ENCODE peak calls at places on chromosomes 2 and 18, in four cellular contexts. U is upper lobe of left lung, F is spleen, W is heart left ventricle. J is an unnamed sample. For H3K4me1, the result is how much of the 10 kb centered on the place peaks cover.

GRCh38 chr2:149920389-149920788 is 332.8 kb upstream of the MMADHC start:
- DNase-seq in U (no peak), F (no peak), W (no peak), J (no peak)

GRCh38 chr2:239259603-239260298 is 141.1 kb downstream of the HDAC4 start:
- DNase-seq in W (no peak), U (peak), F (peak), J (no peak)

GRCh38 chr18:62521588-62521987 is 1.2 kb upstream of the ZCCHC2 start:
- DNase-seq in W (no peak), F (no peak), U (no peak), J (no peak)

GRCh38 chr2:31297751-31298150 is 63.8 kb downstream of the EHD3 start:
- DNase-seq in U (no peak), F (no peak), W (no peak), J (no peak)

GRCh38 chr2:234003972-234004617 is 46.4 kb upstream of the SPP2 start:
- DNase-seq in U (no peak), W (no peak), F (no peak), J (no peak)

GRCh38 chr2:238573065-238573778 is 146.5 kb downstream of the ASB1 start:
- DNase-seq in W (no peak), F (no peak), U (no peak), J (no peak)

GRCh38 chr2:168246483-168247340 is 683 bp downstream of the STK39 start:
- DNase-seq in U (peak), F (peak), W (peak), J (peak)

GRCh38 chr2:2189112-2189398 is 142.0 kb downstream of the MYT1L start:
- DNase-seq in W (no peak), F (no peak), U (no peak), J (no peak)

GRCh38 chr2:42928692-42929576 is 136.6 kb upstream of the HAAO start:
- DNase-seq in U (no peak), F (no peak), W (no peak), J (no peak)

GRCh38 chr2:218853766-218854165 is 5.8 kb upstream of the WNT6 start:
- DNase-seq in U (no peak), W (no peak), F (peak), J (no peak)

GRCh38 chr2:64021578-64021977 is 2.4 kb upstream of the VPS54 start:
- DNase-seq in U (no peak), W (no peak), F (no peak), J (no peak)

GRCh38 chr2:119644186-119644585 is 34.8 kb upstream of the TMEM177 start:
- DNase-seq in U (no peak), F (no peak), W (no peak), J (no peak)

GRCh38 chr2:161423351-161424178 is 7.5 kb downstream of the TBR1 start:
- DNase-seq in F (no peak), U (no peak), W (no peak), J (no peak)

GRCh38 chr18:74541703-74542555 is 7.6 kb downstream of the CNDP1 start:
- DNase-seq in U (peak), F (peak), W (no peak), J (no peak)

GRCh38 chr18:56380682-56381081 is 257.7 kb downstream of the TXNL1 start:
- DNase-seq in U (no peak), F (no peak), W (no peak), J (no peak)

GRCh38 chr2:221042926-221043325 is 529.2 kb downstream of the EPHA4 start:
- DNase-seq in U (no peak), F (no peak), W (no peak), J (no peak)

GRCh38 chr2:2758793-2759367 is 427.8 kb upstream of the MYT1L start:
- DNase-seq in U (no peak), W (no peak), F (peak), J (no peak)

GRCh38 chr2:231394201-231395141 is 1.0 kb upstream of the B3GNT7 start:
- DNase-seq in U (peak), F (no peak), W (no peak), J (no peak)

GRCh38 chr2:196333397-196333796 is 162.0 kb upstream of the STK17B start:
- DNase-seq in W (no peak), F (no peak), U (no peak), J (no peak)

GRCh38 chr2:233847248-233847898 is 7.0 kb downstream of the HJURP start:
- DNase-seq in U (no peak), F (no peak), W (no peak), J (no peak)

GRCh38 chr2:9378433-9379371 is 44.6 kb downstream of the ITGB1BP1 start:
- DNase-seq in U (peak), F (no peak), W (peak), J (no peak)

GRCh38 chr2:188695953-188696352 is 278.2 kb upstream of the COL3A1 start:
- DNase-seq in W (no peak), U (no peak), F (no peak), J (no peak)

GRCh38 chr2:181250691-181251090 is 206.5 kb upstream of the ITGA4 start:
- DNase-seq in W (no peak), F (no peak), U (no peak), J (no peak)

GRCh38 chr2:80374105-80374504 is 69.6 kb upstream of the LRRTM1 start:
- DNase-seq in U (no peak), F (no peak), W (no peak), J (no peak)

GRCh38 chr18:6807504-6808257 is 78.2 kb downstream of the ARHGAP28 start:
- DNase-seq in W (no peak), U (no peak), F (no peak), J (no peak)

GRCh38 chr2:40173276-40173675 is 278.6 kb downstream of the SLC8A1 start:
- DNase-seq in U (no peak), F (no peak), W (no peak), J (no peak)

GRCh38 chr18:79749251-79750191 is 48.2 kb upstream of the KCNG2 start:
- DNase-seq in F (peak), U (peak), W (no peak), J (no peak)

GRCh38 chr2:185608799-185609198 is 129.8 kb upstream of the FSIP2 start:
- DNase-seq in F (no peak), U (no peak), W (no peak), J (no peak)

GRCh38 chr2:183164111-183165015 is 40.1 kb downstream of the NUP35 start:
- DNase-seq in F (no peak), U (no peak), W (no peak), J (no peak)

GRCh38 chr18:57929922-57930321 is 114.1 kb upstream of the NEDD4L start:
- DNase-seq in F (no peak), W (no peak), U (no peak), J (no peak)

GRCh38 chr2:231717281-231718180 is 9.2 kb downstream of the PTMA start:
- DNase-seq in F (no peak), W (no peak), U (peak), J (no peak)

GRCh38 chr2:217953011-217953481 is 49.7 kb downstream of the TNS1 start:
- DNase-seq in U (no peak), W (peak), F (peak), J (no peak)

GRCh38 chr2:30731248-30731647 is 76.0 kb downstream of the CAPN13 start:
- DNase-seq in W (no peak), F (peak), U (no peak), J (no peak)

GRCh38 chr18:73409242-73409641 is 541.5 kb upstream of the NETO1 start:
- DNase-seq in U (no peak), F (no peak), W (no peak), J (no peak)

GRCh38 chr2:160918909-160919503 is 241.2 kb upstream of the TANK start:
- DNase-seq in F (peak), W (peak), U (peak), J (no peak)

GRCh38 chr18:51321696-51322095 is 124.2 kb upstream of the MEX3C start:
- DNase-seq in U (no peak), W (no peak), F (no peak), J (no peak)

GRCh38 chr2:100412866-100413265 is 4.6 kb downstream of the CHST10 start:
- DNase-seq in W (no peak), U (no peak), F (no peak), J (no peak)

GRCh38 chr2:100409461-100409860 is 8.0 kb downstream of the CHST10 start:
- DNase-seq in W (no peak), F (no peak), U (no peak), J (no peak)

GRCh38 chr2:100409975-100410647 is 7.4 kb downstream of the CHST10 start:
- DNase-seq in U (no peak), F (no peak), W (no peak), J (no peak)

GRCh38 chr2:100413586-100413985 is 3.9 kb downstream of the CHST10 start:
- DNase-seq in W (no peak), U (no peak), F (no peak), J (no peak)

DNA sequence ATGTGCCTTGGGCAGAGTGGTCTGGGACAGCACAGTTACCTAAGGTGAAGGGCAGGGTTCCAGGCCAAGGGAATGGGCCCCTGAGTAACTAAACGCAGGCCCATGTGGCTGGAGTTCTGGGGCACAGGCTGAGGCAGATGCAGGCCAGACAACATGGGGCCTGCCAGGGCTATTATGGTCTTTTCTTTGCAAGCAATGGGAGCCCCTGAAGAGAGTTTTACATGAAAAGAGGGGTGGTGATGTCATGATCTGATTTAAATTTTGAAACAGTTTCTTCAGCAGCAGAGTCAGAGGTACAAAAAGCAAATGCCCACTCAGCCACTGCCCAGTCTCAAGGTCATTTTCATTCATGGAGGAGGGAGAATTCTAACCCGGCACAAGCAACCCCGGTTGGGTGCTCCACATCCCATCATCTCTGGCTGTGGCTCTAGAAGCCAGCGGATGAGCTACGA is 5.6 kb downstream of the CHST10 start:
- DNase-seq in W (no peak), F (no peak), U (no peak), J (no peak)
- H3K4me1 ChIP-seq in W (under half), F (under half), U (under half), J (under half)

GRCh38 chr18:32468147-32468845 is 2.4 kb downstream of the GAREM1 start:
- DNase-seq in F (no peak), U (no peak), W (no peak), J (no peak)
- TF ChIP-seq POLR2A in F (no peak), U (no peak), W (no peak), J (no peak)

GRCh38 chr2:200308421-200309295 is 2.2 kb downstream of the SPATS2L start:
- DNase-seq in U (no peak), F (no peak), W (no peak), J (no peak)

GRCh38 chr2:200306969-200307811 is 697 bp downstream of the SPATS2L start:
- DNase-seq in W (peak), F (peak), U (peak), J (no peak)

GRCh38 chr2:200305797-200306718 is at the start of gene SPATS2L:
- DNase-seq in F (peak), U (peak), W (peak), J (peak)

GRCh38 chr2:200308001-200308400 is 1.5 kb downstream of the SPATS2L start:
- DNase-seq in W (no peak), F (no peak), U (no peak), J (no peak)

DNA sequence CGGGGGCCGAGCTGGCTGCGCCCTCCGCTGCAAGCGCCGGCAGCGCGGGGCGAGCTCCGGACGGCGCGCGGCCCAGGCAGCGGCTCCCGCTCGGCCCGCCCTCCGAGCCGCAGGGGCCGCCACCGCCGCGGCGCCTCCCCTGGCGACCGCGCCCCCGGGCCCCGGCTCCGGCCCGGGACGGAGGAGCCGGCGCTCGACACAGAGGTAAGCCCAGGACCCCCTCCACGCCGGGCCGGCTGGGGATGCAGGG is 151 bp downstream of the SPATS2L start:
- DNase-seq in U (no peak), F (no peak), W (no peak), J (no peak)
- H3K4me1 ChIP-seq in U (under half), F (under half), W (under half), J (under half)

GRCh38 chr2:84925724-84926376 is 20.4 kb downstream of the TMSB10 start:
- DNase-seq in F (peak), W (peak), U (peak), J (peak)
- TF ChIP-seq POLR2A in F (no peak), W (no peak), U (no peak), J (no peak)

GRCh38 chr18:28725876-28726275 is 548.9 kb upstream of the CDH2 start:
- DNase-seq in U (no peak), F (no peak), W (no peak), J (no peak)
- H3K4me1 ChIP-seq in U (under half), F (under half), W (under half), J (under half)